ENCODE peak calls at places on chromosomes 13 and 19, in four cellular contexts. Q is posterior vena cava, L is T-helper 17 cell, K is GM04503. R is an unnamed sample.

GRCh38 chr19:43078311-43078710 is 4.2 kb downstream of the PSG2 start:
- DNase-seq in L (no peak), K (peak; percentile 80), Q (no peak), R (no peak)

GRCh38 chr19:3397266-3398022 is 31.1 kb downstream of the NFIC start:
- DNase-seq in Q (no peak), L (no peak), K (no peak), R (no peak)

GRCh38 chr19:4866595-4867424 is 657 bp downstream of the PLIN3 start:
- DNase-seq in K (no peak), Q (peak; percentile 91), L (peak; percentile 22), R (peak; percentile 45)

GRCh38 chr19:39825093-39825463 is 8.9 kb downstream of the DYRK1B start:
- DNase-seq in L (no peak), Q (no peak), K (no peak), R (no peak)

GRCh38 chr19:53808710-53809125 is 15.4 kb downstream of the NLRP12 start:
- DNase-seq in K (peak; percentile 6), L (no peak), Q (no peak), R (no peak)

GRCh38 chr19:13277104-13277809 is 127.0 kb downstream of the IER2 start:
- DNase-seq in K (peak; percentile 22), L (peak; percentile 52), Q (no peak), R (peak; percentile 86)

GRCh38 chr19:55353803-55354697 is 469 bp downstream of the COX6B2 start:
- DNase-seq in Q (peak; percentile 84), K (no peak), L (peak; percentile 51), R (peak; percentile 46)

GRCh38 chr13:101415358-101416174 is 742 bp downstream of the NALCN start:
- DNase-seq in K (no peak), Q (peak; percentile 79), L (no peak), R (no peak)

GRCh38 chr19:40590464-40591265 is 10.5 kb upstream of the LTBP4 start:
- DNase-seq in Q (no peak), L (no peak), K (no peak), R (no peak)

GRCh38 chr13:18995259-18995873 is 186.3 kb downstream of the TUBA3C start:
- DNase-seq in Q (no peak), K (no peak), L (no peak), R (no peak)

GRCh38 chr13:76832258-76832988 is 53.8 kb downstream of the KCTD12 start:
- DNase-seq in K (no peak), L (no peak), Q (no peak), R (no peak)

GRCh38 chr13:79767126-79767525 is 286.2 kb downstream of the NDFIP2 start:
- DNase-seq in K (no peak), L (no peak), Q (no peak), R (no peak)

GRCh38 chr19:3024870-3025515 is 4.1 kb downstream of the TLE2 start:
- DNase-seq in L (no peak), K (no peak), Q (no peak), R (no peak)

GRCh38 chr19:3055741-3056453 is 6.4 kb downstream of the TLE5 start:
- DNase-seq in K (no peak), L (no peak), Q (no peak), R (no peak)

GRCh38 chr19:7986321-7987083 is 18.9 kb downstream of the ELAVL1 start:
- DNase-seq in L (no peak), Q (no peak), K (peak; percentile 38), R (no peak)

GRCh38 chr13:45626731-45627374 is 11.3 kb upstream of the ERICH6B start:
- DNase-seq in L (no peak), Q (no peak), K (no peak), R (peak; percentile 37)

GRCh38 chr19:13784731-13785452 is 10.4 kb upstream of the ZSWIM4 start:
- DNase-seq in K (no peak), L (peak; percentile 59), Q (peak; percentile 91), R (peak; percentile 57)

GRCh38 chr13:98858206-98858605 is 105.7 kb upstream of the SLC15A1 start:
- DNase-seq in L (no peak), K (peak; percentile 11), Q (no peak), R (no peak)

GRCh38 chr13:36715841-36716240 is 42.0 kb downstream of the SERTM1 start:
- DNase-seq in K (no peak), Q (no peak), L (no peak), R (no peak)

GRCh38 chr13:102466836-102467235 is 65.0 kb upstream of the FGF14 start:
- DNase-seq in L (no peak), K (no peak), Q (no peak), R (no peak)

GRCh38 chr19:1266818-1267440 is 2.2 kb upstream of the CIRBP start:
- DNase-seq in Q (peak; percentile 95), K (no peak), L (peak; percentile 71), R (peak; percentile 60)

GRCh38 chr13:101773062-101773461 is 320.6 kb downstream of the ITGBL1 start:
- DNase-seq in L (no peak), K (no peak), Q (no peak), R (no peak)

GRCh38 chr13:84917252-84917878 is 881.9 kb downstream of the SLITRK6 start:
- DNase-seq in L (no peak), Q (no peak), K (no peak), R (no peak)

GRCh38 chr13:41259875-41260501 is 3.4 kb downstream of the MTRF1 start:
- DNase-seq in L (no peak), Q (no peak), K (no peak), R (no peak)

GRCh38 chr19:7550987-7551761 is 15.7 kb downstream of the PNPLA6 start:
- DNase-seq in K (no peak), Q (no peak), L (no peak), R (peak; percentile 68)

GRCh38 chr19:44142014-44142523 is 715 bp downstream of the ZNF234 start:
- DNase-seq in Q (no peak), K (peak; percentile 14), L (no peak), R (peak; percentile 9)

GRCh38 chr13:30870049-30870884 is 35.8 kb upstream of the MEDAG start:
- DNase-seq in Q (peak; percentile 96), K (peak; percentile 88), L (no peak), R (no peak)

GRCh38 chr19:17469092-17469370 is 1.3 kb upstream of the SLC27A1 start:
- DNase-seq in L (no peak), Q (no peak), K (no peak), R (no peak)

GRCh38 chr13:58843567-58843966 is 1212.0 kb downstream of the PCDH17 start:
- DNase-seq in Q (no peak), L (no peak), K (no peak), R (no peak)

GRCh38 chr19:46000497-46001246 is 5.4 kb downstream of the CCDC61 start:
- DNase-seq in Q (no peak), K (no peak), L (peak; percentile 54), R (peak; percentile 56)

GRCh38 chr19:14347999-14348889 is 33.0 kb upstream of the ADGRE5 start:
- DNase-seq in L (peak; percentile 55), K (no peak), Q (peak; percentile 90), R (peak; percentile 57)

GRCh38 chr19:50486823-50487515 is 10.3 kb upstream of the GARIN5A start:
- DNase-seq in K (no peak), Q (peak; percentile 70), L (peak; percentile 46), R (no peak)

GRCh38 chr19:39563408-39563807 is 23.4 kb upstream of the EID2 start:
- DNase-seq in L (no peak), Q (no peak), K (no peak), R (no peak)

R was measured in T-helper 2 cell.